ENCODE peak calls at places on chromosomes 5 and 9, in four cellular contexts. H is body of pancreas, A is lower leg skin, X is A549. Z is an unnamed sample.

GRCh38 chr9:78584589-78584988 is 287.7 kb downstream of the PSAT1 start:
- DNase-seq in H (no peak), A (no peak), X (no peak), Z (no peak)

GRCh38 chr5:116861662-116862061 is 287.0 kb upstream of the SEMA6A start:
- DNase-seq in X (no peak), H (no peak), A (no peak), Z (no peak)

GRCh38 chr5:111453290-111453689 is 59.0 kb downstream of the STARD4 start:
- DNase-seq in A (no peak), X (no peak), H (no peak), Z (no peak)

GRCh38 chr5:106397700-106398099 is 1273.0 kb downstream of the EFNA5 start:
- DNase-seq in A (no peak), H (no peak), X (no peak), Z (no peak)

GRCh38 chr5:146697211-146697610 is 181.2 kb upstream of the GPR151 start:
- DNase-seq in X (no peak), H (no peak), A (no peak), Z (no peak)

GRCh38 chr5:145056805-145057204 is 778.3 kb downstream of the PRELID2 start:
- DNase-seq in H (no peak), X (no peak), A (no peak), Z (no peak)

GRCh38 chr5:82142217-82142841 is 135.8 kb downstream of the RPS23 start:
- DNase-seq in H (no peak), A (no peak), X (no peak), Z (no peak)

GRCh38 chr9:127730262-127730661 is 4.8 kb downstream of the TOR2A start:
- DNase-seq in X (no peak), A (no peak), H (no peak), Z (no peak)

GRCh38 chr9:136344544-136345280 is 17.4 kb downstream of the GPSM1 start:
- DNase-seq in A (no peak), X (no peak), H (no peak), Z (no peak)

GRCh38 chr5:28850320-28850921 is 1812.0 kb upstream of the CDH9 start:
- DNase-seq in X (no peak), H (no peak), A (no peak), Z (no peak)

GRCh38 chr9:119026120-119026519 is 343.1 kb downstream of the BRINP1 start:
- DNase-seq in X (no peak), A (peak), H (peak), Z (no peak)

GRCh38 chr5:154758501-154758900 is 3.3 kb downstream of the LARP1 start:
- DNase-seq in H (no peak), X (no peak), A (no peak), Z (no peak)
- TF ChIP-seq POLR2A in H (no peak), X (no peak), A (no peak), Z (no peak)

GRCh38 chr5:14156611-14157493 is 13.7 kb downstream of the TRIO start:
- DNase-seq in X (peak), H (peak), A (no peak), Z (no peak)

GRCh38 chr5:14155730-14156129 is 12.6 kb downstream of the TRIO start:
- DNase-seq in H (no peak), X (no peak), A (no peak), Z (no peak)

GRCh38 chr5:14155075-14155474 is 11.9 kb downstream of the TRIO start:
- DNase-seq in A (no peak), H (no peak), X (no peak), Z (no peak)

GRCh38 chr5:14153071-14153864 is 10.1 kb downstream of the TRIO start:
- DNase-seq in A (no peak), H (no peak), X (no peak), Z (no peak)

GRCh38 chr5:14153932-14154646 is 10.9 kb downstream of the TRIO start:
- DNase-seq in A (peak), X (no peak), H (peak), Z (no peak)
- TF ChIP-seq POLR2A in A (no peak), X (no peak), H (no peak), Z (no peak)

GRCh38 chr5:132426525-132427138 is 57.1 kb downstream of the SLC22A5 start:
- DNase-seq in H (peak), X (peak), A (peak), Z (peak)
- TF ChIP-seq POLR2A in H (no peak), X (no peak), A (no peak), Z (no peak)

DNA sequence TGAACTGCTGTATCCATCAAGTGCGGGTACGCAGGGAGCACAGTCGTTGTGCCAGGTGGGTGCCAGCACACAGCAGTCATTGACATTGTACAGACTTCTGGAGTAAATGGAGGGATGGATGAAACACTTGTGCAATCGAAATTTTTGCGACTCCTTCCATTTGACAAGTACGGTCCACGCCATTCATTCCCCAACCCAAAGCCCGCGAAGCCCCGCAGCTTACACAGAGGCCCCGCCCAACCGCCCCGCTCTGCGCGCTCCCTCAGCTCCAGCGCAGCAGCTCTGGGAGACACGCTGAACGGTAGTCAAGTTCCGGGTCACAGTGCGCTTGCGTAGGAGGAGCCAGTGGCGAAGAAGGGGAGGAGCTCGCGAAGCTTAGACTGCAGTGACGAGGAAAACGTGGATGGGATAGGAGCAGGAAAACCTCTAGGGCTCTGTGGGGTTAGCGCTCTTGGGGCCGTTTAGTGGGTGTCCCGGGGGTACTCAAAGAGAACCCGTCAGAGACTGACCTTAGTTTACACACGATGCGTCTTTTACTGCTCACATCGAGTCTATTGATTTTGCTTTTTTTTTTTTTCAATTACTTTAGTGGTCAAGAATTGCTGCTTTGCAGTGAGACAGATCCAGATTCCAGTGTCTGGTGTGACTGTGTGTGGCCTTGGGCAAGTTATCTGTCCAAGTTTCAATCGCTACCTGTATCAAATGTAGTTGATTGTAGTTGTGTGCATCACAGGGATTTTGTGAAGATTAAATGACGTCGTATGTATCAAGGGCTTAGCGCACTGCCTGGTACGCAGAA is 15.3 kb upstream of the MSANTD3 start:
- DNase-seq in A (peak), H (peak), X (peak), Z (peak)
- TF ChIP-seq POLR2A in A (no peak), H (peak), X (peak), Z (peak)